ENCODE peak calls at places on chromosomes 13 and 19, in nine cellular contexts. E, R, C, L, U, F, O, V and J are unnamed samples.

GRCh38 chr13:114095486-114095885 is 36.9 kb downstream of the RASA3 start:
- DNase-seq in L (no peak), R (no peak), O (no peak), V (no peak), U (no peak), C (no peak), E (no peak), F (no peak), J (no peak)

GRCh38 chr19:51124216-51124615 is 490 bp upstream of the SIGLEC9 start:
- DNase-seq in V (no peak), E (no peak), O (no peak), R (no peak), F (no peak), L (no peak), U (no peak), C (no peak), J (no peak)

GRCh38 chr13:24900507-24900906 is 136.5 kb downstream of the RNF17 start:
- DNase-seq in C (no peak), L (no peak), R (no peak), U (no peak), V (no peak), F (peak), O (no peak), E (no peak), J (no peak)

GRCh38 chr13:43493496-43494000 is 293.2 kb downstream of the ENOX1 start:
- DNase-seq in E (no peak), O (no peak), L (no peak), V (no peak), R (no peak), C (no peak), U (no peak), F (no peak), J (no peak)

GRCh38 chr13:50341526-50341925 is 326.3 kb downstream of the KCNRG start:
- DNase-seq in O (no peak), C (no peak), F (no peak), L (no peak), R (no peak), U (no peak), E (no peak), V (no peak), J (no peak)

GRCh38 chr19:48330012-48330681 is 4.8 kb downstream of the EMP3 start:
- DNase-seq in V (no peak), U (no peak), L (peak), F (peak), C (no peak), R (peak), O (no peak), E (peak), J (peak)

GRCh38 chr19:36031308-36031707 is 1.4 kb downstream of the CLIP3 start:
- DNase-seq in C (no peak), U (no peak), L (no peak), E (no peak), R (no peak), F (no peak), O (no peak), V (no peak), J (no peak)

GRCh38 chr19:55642153-55643002 is 1.1 kb upstream of the ZNF581 start:
- DNase-seq in E (no peak), R (no peak), O (peak), C (no peak), L (no peak), V (peak), U (no peak), F (peak), J (no peak)

GRCh38 chr13:79062291-79062690 is 343.8 kb downstream of the RBM26 start:
- DNase-seq in R (no peak), L (no peak), C (no peak), U (no peak), F (no peak), O (no peak), E (no peak), V (no peak), J (no peak)

GRCh38 chr19:13790354-13790753 is 4.9 kb upstream of the ZSWIM4 start:
- DNase-seq in C (no peak), V (peak), O (no peak), E (no peak), F (peak), L (no peak), U (peak), R (no peak), J (peak)

GRCh38 chr19:6616011-6616410 is 25.1 kb upstream of the CD70 start:
- DNase-seq in O (peak), C (no peak), L (peak), U (peak), F (peak), V (peak), E (no peak), R (no peak), J (no peak)

GRCh38 chr19:7977723-7978040 is 27.8 kb downstream of the ELAVL1 start:
- DNase-seq in V (no peak), R (no peak), L (no peak), U (no peak), O (no peak), F (no peak), C (no peak), E (no peak), J (no peak)

GRCh38 chr19:5695649-5696195 is 5.6 kb downstream of the RPL36 start:
- DNase-seq in V (no peak), U (no peak), C (no peak), E (no peak), R (no peak), O (no peak), L (no peak), F (peak), J (no peak)

GRCh38 chr19:45492627-45493470 is 4.0 kb downstream of the RTN2 start:
- DNase-seq in F (peak), L (peak), C (no peak), O (peak), E (peak), R (no peak), U (peak), V (peak), J (peak)

GRCh38 chr13:35699805-35700204 is 223.3 kb upstream of the MAB21L1 start:
- DNase-seq in V (peak), R (no peak), O (peak), C (no peak), E (no peak), U (peak), F (no peak), L (peak), J (no peak)

GRCh38 chr19:33678796-33679195 is 57.0 kb downstream of the CHST8 start:
- DNase-seq in R (no peak), L (no peak), E (peak), O (no peak), V (no peak), U (no peak), C (no peak), F (no peak), J (no peak)
- TF ChIP-seq CTCF in R (no peak), L (no peak), E (no peak), O (no peak), V (no peak), U (no peak), C (no peak), F (no peak), J (no peak)

GRCh38 chr13:41132512-41133152 is at the start of gene KBTBD6:
- DNase-seq in C (peak), V (peak), O (peak), R (peak), L (peak), U (peak), F (peak), E (peak), J (peak)

GRCh38 chr13:41127746-41128145 is 4.9 kb downstream of the KBTBD6 start:
- DNase-seq in U (no peak), F (no peak), O (no peak), C (no peak), E (no peak), L (no peak), V (peak), R (no peak), J (no peak)

GRCh38 chr13:41133951-41134350 is 1.3 kb upstream of the KBTBD6 start:
- DNase-seq in O (no peak), F (no peak), C (no peak), L (no peak), E (no peak), R (no peak), U (no peak), V (no peak), J (no peak)

GRCh38 chr13:41130356-41130755 is 2.2 kb downstream of the KBTBD6 start:
- DNase-seq in R (no peak), C (no peak), E (no peak), V (no peak), F (no peak), U (no peak), L (no peak), O (no peak), J (peak)
- H3K4me3 ChIP-seq in R (no peak), C (peak), E (no peak), V (peak), F (no peak), U (no peak), L (no peak), O (peak), J (peak)

DNA sequence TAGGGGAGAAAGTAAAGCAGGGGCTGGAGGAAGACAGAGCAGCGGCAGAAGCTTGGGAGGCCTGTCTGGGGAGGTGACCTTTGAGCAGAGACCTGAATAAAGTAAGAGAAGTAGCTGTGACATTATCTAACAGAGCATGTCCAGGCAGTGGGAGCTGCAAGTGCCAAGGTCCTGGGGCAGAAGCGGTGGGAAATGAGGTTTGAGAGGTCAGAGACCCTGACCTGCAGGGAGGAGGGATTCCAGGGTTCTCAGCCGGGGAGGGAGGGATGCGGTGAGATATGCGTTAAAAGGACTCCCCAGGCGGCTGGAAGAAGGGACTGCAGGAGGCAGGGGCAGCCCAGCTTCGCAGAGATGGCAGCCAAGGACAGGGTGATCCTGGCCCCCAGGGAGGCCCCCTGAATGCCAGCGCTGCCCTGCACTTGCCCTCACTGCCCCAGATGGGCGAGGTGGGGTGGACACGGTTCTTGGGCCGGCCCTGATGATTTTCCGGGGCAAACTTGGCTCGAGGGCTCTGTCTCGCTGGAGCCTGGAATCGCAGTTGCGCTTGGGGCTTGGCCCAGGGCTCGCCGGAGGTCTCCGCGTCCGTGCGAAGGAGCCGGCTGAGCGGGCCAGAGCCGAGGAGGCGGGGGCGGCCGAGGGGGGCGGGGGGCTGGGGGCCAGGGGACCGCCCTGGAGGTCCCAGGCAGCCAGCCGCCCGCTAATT is 3.2 kb downstream of the CRLF1 start:
- DNase-seq in R (no peak), L (peak), C (no peak), V (peak), O (peak), F (peak), E (no peak), U (no peak), J (peak)
- TF ChIP-seq CTCF in R (peak), L (peak), C (peak), V (peak), O (peak), F (peak), E (no peak), U (no peak), J (peak)

GRCh38 chr19:17949956-17950309 is 17.0 kb upstream of the KCNN1 start:
- DNase-seq in F (no peak), O (peak), L (no peak), R (no peak), C (no peak), E (no peak), U (no peak), V (no peak), J (no peak)

GRCh38 chr19:17951151-17952040 is 15.5 kb upstream of the KCNN1 start:
- DNase-seq in E (no peak), F (peak), O (no peak), L (no peak), C (no peak), U (no peak), R (no peak), V (no peak), J (peak)

GRCh38 chr19:17948967-17949930 is 16.4 kb downstream of the CCDC124 start:
- DNase-seq in L (no peak), E (no peak), F (no peak), V (no peak), U (no peak), C (no peak), R (no peak), O (no peak), J (no peak)

GRCh38 chr19:17952041-17952976 is 14.6 kb upstream of the KCNN1 start:
- DNase-seq in L (no peak), U (no peak), R (no peak), E (no peak), V (no peak), O (no peak), F (no peak), C (no peak), J (no peak)

GRCh38 chr19:17950310-17951150 is 16.4 kb upstream of the KCNN1 start:
- DNase-seq in O (no peak), L (no peak), V (no peak), R (no peak), E (no peak), U (no peak), C (no peak), F (no peak), J (no peak)
- H3K4me3 ChIP-seq in O (peak), L (no peak), V (peak), R (no peak), E (no peak), U (no peak), C (peak), F (peak), J (no peak)

DNA sequence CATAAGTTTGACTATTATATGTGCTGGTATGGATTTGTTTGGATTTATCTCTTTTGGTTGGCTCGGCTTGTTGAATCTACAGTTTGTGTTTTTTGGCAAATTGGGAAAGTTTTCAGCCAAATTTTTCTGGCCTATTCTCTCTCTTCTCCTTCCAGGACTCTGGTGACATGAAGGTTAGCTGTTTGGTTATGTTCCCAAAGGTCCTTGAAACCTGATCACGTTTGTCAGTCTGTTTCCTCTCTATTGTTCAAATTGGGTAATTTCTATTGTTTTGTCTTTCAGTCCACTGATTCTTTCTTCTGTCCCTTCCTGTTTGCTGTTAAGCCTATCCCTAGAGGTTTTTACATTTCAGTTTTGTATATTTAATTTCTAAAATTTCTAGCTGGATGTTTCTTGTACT is 81.5 kb upstream of the SHISA2 start:
- DNase-seq in R (no peak), C (no peak), U (no peak), L (no peak), F (no peak), O (no peak), V (peak), E (no peak), J (no peak)
- TF ChIP-seq CTCF in R (no peak), C (no peak), U (no peak), L (no peak), F (no peak), O (no peak), V (no peak), E (no peak), J (no peak)

GRCh38 chr13:46593403-46593802 is 40.4 kb downstream of the LRCH1 start:
- DNase-seq in E (no peak), U (no peak), F (peak), R (no peak), L (no peak), O (no peak), C (no peak), V (no peak), J (no peak)

GRCh38 chr13:46596501-46596900 is 43.5 kb downstream of the LRCH1 start:
- DNase-seq in R (no peak), E (no peak), L (no peak), O (no peak), F (no peak), U (no peak), C (no peak), V (no peak), J (no peak)

GRCh38 chr13:46595918-46596315 is 42.9 kb downstream of the LRCH1 start:
- DNase-seq in R (no peak), O (no peak), L (no peak), V (no peak), F (no peak), E (no peak), C (no peak), U (no peak), J (peak)

GRCh38 chr13:46592410-46592809 is 39.4 kb downstream of the LRCH1 start:
- DNase-seq in F (no peak), C (no peak), V (no peak), O (peak), U (peak), L (no peak), R (no peak), E (no peak), J (no peak)

GRCh38 chr13:46595136-46595917 is 42.4 kb downstream of the LRCH1 start:
- DNase-seq in L (no peak), C (no peak), U (peak), O (peak), V (peak), F (peak), E (peak), R (no peak), J (peak)
- H3K4me3 ChIP-seq in L (no peak), C (no peak), U (no peak), O (no peak), V (no peak), F (peak), E (no peak), R (no peak), J (no peak)